ENCODE peak calls at places on chromosomes 11 and 22, in four cellular contexts. One of them, this sample, is unnamed.

GRCh38 chr22:45648320-45649070 is 23.1 kb upstream of the ATXN10 start:
- DNase-seq in K562: no peak
- DNase-seq in endothelial cell of umbilical vein: no peak
- DNase-seq in A549: no peak
- DNase-seq in this sample: peak

GRCh38 chr22:16824718-16825687 is at the start of gene XKR3:
- DNase-seq in endothelial cell of umbilical vein: no peak
- DNase-seq in K562: no peak
- DNase-seq in A549: no peak
- DNase-seq in this sample: peak

GRCh38 chr11:34641456-34641855 is 20.6 kb downstream of the EHF start:
- DNase-seq in A549: no peak
- DNase-seq in K562: no peak
- DNase-seq in endothelial cell of umbilical vein: no peak
- DNase-seq in this sample: no peak

GRCh38 chr22:29048822-29049654 is 12.6 kb downstream of the C22orf31 start:
- DNase-seq in A549: no peak
- DNase-seq in endothelial cell of umbilical vein: no peak
- DNase-seq in K562: no peak
- DNase-seq in this sample: no peak

GRCh38 chr11:62553839-62554361 is 7.3 kb upstream of the AHNAK start:
- DNase-seq in K562: no peak
- DNase-seq in endothelial cell of umbilical vein: no peak
- DNase-seq in A549: peak
- DNase-seq in this sample: no peak

GRCh38 chr11:113176971-113177370 is 137.4 kb upstream of the TTC12 start:
- DNase-seq in endothelial cell of umbilical vein: no peak
- DNase-seq in K562: no peak
- DNase-seq in A549: no peak
- DNase-seq in this sample: no peak

GRCh38 chr11:43825217-43825816 is 55.3 kb upstream of the ALKBH3 start:
- DNase-seq in A549: peak
- DNase-seq in endothelial cell of umbilical vein: peak
- DNase-seq in K562: peak
- DNase-seq in this sample: peak

GRCh38 chr11:125890447-125891100 is 3.1 kb downstream of the HYLS1 start:
- DNase-seq in A549: no peak
- DNase-seq in endothelial cell of umbilical vein: peak
- DNase-seq in K562: no peak
- DNase-seq in this sample: no peak

GRCh38 chr22:35656284-35656752 is 8.1 kb downstream of the APOL6 start:
- DNase-seq in endothelial cell of umbilical vein: no peak
- DNase-seq in K562: no peak
- DNase-seq in A549: no peak
- DNase-seq in this sample: no peak

DNA sequence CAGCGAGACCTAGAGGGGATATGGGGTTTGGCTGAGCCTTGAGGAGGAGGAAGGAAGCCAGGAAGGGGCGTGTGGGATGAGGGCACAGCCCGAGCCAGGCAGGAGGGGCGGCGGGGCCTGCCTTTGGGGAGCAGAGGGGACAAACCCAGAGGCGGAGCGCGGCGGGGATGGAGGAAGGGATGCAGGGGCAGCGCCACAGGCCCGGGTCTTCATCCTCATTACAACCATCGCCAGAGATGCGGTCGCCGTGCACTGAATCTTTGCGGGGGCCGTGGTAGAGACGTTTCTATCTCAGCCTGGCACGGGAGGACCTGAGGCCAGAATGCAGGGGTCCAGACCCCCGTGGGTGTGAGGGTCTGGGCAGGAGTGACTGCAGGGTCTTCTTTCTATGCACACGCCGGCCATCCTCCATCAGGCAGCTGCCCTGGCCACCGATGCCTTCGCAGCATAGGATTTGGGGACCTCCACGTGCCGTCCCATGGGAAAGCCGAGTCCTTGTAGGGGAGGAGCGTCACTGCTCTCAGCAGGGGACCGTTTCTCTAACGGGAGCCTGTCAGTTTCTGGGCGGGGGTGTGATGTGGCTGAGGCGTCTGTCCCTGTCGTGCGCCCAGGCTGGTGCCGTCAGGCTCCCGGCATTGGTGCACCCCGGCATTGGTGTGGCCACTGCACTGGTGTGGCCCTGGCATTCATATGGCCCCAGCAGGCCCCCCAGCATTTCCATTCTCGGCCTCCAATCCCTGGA is 1267.9 kb downstream of the BRD1 start:
- DNase-seq in A549: no peak
- DNase-seq in endothelial cell of umbilical vein: no peak
- DNase-seq in K562: no peak
- DNase-seq in this sample: no peak
- TF ChIP-seq MYC in A549: no peak
- TF ChIP-seq MYC in endothelial cell of umbilical vein: no peak
- TF ChIP-seq MYC in K562: no peak
- TF ChIP-seq MYC in this sample: no peak

DNA sequence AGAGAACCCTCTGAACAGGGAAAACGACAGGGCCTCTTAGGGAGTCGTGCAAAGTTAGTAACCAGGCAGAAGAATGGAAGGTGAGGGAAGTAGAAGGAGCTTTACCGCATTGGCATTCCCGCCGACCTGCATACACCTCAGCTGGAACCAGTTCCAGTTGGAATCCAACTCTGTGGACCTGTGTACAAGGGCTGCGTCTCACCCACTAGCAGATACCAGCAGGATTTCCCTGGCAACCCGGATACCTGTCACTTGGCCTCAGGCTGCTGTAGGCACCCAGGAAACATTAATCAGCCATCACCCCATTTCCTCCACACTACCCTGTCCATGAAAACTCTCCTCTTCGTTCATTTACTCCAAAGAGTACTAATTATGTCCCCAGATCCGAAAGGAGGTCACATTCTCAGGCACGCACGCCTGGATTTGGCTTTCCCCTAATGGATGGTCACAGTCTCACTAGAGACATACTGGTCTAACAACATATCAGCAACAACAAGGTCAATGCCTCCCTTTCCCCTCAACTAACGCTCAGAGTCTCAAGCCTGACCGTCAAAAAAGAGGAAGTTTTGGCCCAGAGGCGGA is 842 bp downstream of the ARFGAP2 start:
- DNase-seq in K562: no peak
- DNase-seq in endothelial cell of umbilical vein: no peak
- DNase-seq in A549: no peak
- DNase-seq in this sample: peak
- TF ChIP-seq POLR2A in K562: no peak
- TF ChIP-seq POLR2A in endothelial cell of umbilical vein: no peak
- TF ChIP-seq POLR2A in A549: no peak
- TF ChIP-seq POLR2A in this sample: no peak

DNA sequence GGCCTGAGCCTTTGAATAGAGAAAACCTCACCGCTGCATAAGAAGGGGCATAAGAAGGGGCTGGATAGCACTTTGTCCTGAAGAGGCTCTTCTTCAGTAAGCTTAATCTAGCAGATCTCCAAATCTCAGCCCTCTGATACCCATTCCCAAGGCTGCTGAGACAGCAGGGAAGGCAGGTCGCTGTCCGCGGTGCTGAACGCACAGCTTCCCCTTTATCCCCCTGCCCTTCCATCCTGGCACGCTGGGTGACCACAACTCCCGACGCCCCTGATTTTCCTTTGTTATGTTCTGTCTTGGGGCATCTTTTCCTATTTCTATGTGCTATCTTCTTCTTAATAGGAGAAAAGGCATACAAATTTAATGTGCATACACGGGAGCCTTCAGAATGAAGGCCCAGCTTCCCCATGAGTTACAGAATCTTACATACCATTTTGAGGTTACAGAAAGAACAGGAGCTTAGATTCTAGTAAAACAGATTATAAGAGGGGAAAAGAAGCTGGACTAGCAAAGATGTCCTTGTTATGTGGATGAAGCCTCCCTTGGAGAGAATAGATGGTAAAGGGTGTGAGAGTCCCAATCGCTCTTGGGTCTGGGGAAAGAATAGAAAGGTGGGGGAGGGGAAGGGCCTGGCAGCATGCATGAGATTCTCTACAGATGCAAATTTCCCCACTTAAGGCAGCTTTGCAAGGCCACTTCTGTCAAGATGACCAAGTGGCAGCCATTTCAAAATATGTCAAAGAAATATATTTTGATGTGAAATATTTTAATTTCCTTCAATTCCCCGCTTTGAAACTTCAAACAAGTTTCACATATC is 5.7 kb upstream of the SULT4A1 start:
- DNase-seq in endothelial cell of umbilical vein: peak
- DNase-seq in A549: peak
- DNase-seq in K562: peak
- DNase-seq in this sample: peak
- H3K4me3 ChIP-seq in endothelial cell of umbilical vein: no peak
- H3K4me3 ChIP-seq in A549: no peak
- H3K4me3 ChIP-seq in K562: no peak
- H3K4me3 ChIP-seq in this sample: no peak

DNA sequence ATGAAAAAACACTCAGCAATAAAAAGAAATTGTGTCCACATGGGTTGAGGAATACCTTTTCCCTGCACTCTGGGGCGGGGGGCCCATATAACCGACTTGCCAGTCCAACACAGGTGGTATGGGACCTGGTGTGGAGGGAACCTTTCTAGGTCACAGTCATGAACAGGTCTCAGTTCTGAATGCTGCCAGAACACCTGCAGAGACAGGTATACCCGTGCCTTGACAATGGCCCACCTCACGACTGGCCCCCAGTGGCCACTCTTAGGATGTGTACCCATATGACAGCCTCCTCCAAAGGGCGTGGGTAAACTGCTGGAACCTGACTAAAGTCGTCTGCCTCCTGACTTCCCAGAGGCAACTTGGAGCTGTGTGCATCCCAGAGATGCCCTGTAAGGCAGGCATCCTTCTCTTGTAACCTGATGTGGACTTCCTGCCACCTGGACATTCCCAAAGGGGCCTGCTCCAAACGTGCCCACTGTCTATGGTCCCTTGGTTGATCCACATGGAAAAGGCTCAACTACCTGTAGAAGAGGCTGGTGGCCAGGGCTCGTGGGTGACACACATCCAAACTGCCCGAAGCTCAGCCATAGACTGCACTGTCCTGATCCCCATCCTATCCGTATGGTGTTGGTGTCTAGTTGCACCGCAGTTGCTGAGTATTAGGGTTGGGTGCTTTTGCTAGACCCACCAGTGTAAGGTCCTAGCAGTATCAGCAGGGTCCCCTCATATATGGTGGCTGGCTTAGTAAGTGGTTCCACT is 859.3 kb downstream of the BRD1 start:
- DNase-seq in A549: no peak
- DNase-seq in endothelial cell of umbilical vein: no peak
- DNase-seq in K562: peak
- DNase-seq in this sample: no peak
- TF ChIP-seq MYC in A549: no peak
- TF ChIP-seq MYC in endothelial cell of umbilical vein: no peak
- TF ChIP-seq MYC in K562: no peak
- TF ChIP-seq MYC in this sample: no peak

DNA sequence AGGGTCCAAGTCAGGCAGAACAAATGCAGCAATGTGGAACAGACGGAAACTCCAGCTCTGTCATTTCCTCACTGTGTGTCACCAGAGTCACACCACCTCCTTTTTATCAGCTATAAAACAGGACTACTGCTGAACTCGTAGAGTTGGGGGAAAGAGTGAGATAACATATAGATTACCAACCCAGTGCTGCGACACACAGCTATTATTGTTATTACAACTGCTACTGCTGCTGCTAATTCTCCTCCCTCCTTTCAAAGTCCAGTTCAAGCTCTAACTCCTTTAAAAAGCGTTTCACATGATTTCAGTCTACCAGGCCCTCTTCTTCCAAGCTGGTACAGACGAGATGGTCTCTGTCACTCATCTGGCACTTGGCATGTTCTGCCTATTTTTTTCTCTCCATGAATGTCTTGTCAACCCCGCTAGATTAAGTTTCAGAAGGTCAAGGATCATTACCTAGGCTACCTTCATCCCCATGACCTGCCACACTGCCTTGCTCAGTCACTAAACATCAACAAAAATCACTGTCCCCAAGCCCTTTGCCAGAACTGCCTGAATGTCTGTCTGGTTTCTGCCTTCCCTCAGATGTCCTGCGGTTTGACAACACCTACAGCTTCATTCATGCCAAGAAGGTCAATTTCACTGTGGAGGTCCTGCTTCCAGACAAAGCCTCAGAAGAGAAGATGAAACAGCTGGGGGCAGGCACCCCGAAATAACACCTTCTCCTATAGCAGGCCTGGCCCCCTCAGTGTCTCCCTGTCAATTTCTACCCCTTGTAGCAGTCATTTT is 3.7 kb upstream of the MTFP1 start:
- DNase-seq in endothelial cell of umbilical vein: peak
- DNase-seq in A549: no peak
- DNase-seq in K562: peak
- DNase-seq in this sample: no peak
- TF ChIP-seq POLR2A in endothelial cell of umbilical vein: no peak
- TF ChIP-seq POLR2A in A549: no peak
- TF ChIP-seq POLR2A in K562: peak
- TF ChIP-seq POLR2A in this sample: no peak

GRCh38 chr22:31621507-31622160 is 40.4 kb downstream of the PISD start:
- DNase-seq in K562: no peak
- DNase-seq in endothelial cell of umbilical vein: no peak
- DNase-seq in A549: no peak
- DNase-seq in this sample: no peak

GRCh38 chr22:31618471-31619176 is 43.4 kb downstream of the PISD start:
- DNase-seq in A549: no peak
- DNase-seq in endothelial cell of umbilical vein: no peak
- DNase-seq in K562: no peak
- DNase-seq in this sample: no peak

GRCh38 chr22:31619611-31620300 is 42.3 kb downstream of the PISD start:
- DNase-seq in A549: no peak
- DNase-seq in endothelial cell of umbilical vein: no peak
- DNase-seq in K562: no peak
- DNase-seq in this sample: no peak

GRCh38 chr22:31622980-31623379 is 39.0 kb downstream of the PISD start:
- DNase-seq in A549: no peak
- DNase-seq in K562: no peak
- DNase-seq in endothelial cell of umbilical vein: no peak
- DNase-seq in this sample: no peak

GRCh38 chr22:31620756-31621480 is 41.1 kb downstream of the PISD start:
- DNase-seq in endothelial cell of umbilical vein: no peak
- DNase-seq in A549: no peak
- DNase-seq in K562: no peak
- DNase-seq in this sample: no peak
- H3K4me3 ChIP-seq in endothelial cell of umbilical vein: no peak
- H3K4me3 ChIP-seq in A549: no peak
- H3K4me3 ChIP-seq in K562: no peak
- H3K4me3 ChIP-seq in this sample: no peak

This sample was measured in NB4.